ENCODE peak calls at places on chromosomes 11 and 22, in five cellular contexts. S is HAP-1; D is Peyer's patch; M is CD8-positive, alpha-beta T cell; C is A549. W is an unnamed sample. For H3K9me3, the result is how much of the 10 kb centered on the place peaks cover.

GRCh38 chr11:9719949-9720646 is 56.2 kb downstream of the SWAP70 start:
- DNase-seq in S (no peak), D (no peak), M (no peak), C (no peak), W (no peak)

GRCh38 chr11:101390539-101390938 is 193.3 kb downstream of the TRPC6 start:
- DNase-seq in S (no peak), D (no peak), M (no peak), C (peak), W (no peak)

GRCh38 chr22:45055936-45056335 is 46.1 kb upstream of the PHF21B start:
- DNase-seq in S (no peak), D (no peak), M (no peak), C (no peak), W (no peak)

GRCh38 chr22:42716221-42716620 is 4.4 kb downstream of the A4GALT start:
- DNase-seq in S (no peak), D (no peak), M (no peak), C (no peak), W (no peak)

GRCh38 chr22:37943471-37944198 is 9.8 kb downstream of the C22orf23 start:
- DNase-seq in S (peak), D (no peak), M (no peak), C (no peak), W (no peak)

GRCh38 chr11:59754494-59754858 is 700 bp upstream of the STX3 start:
- DNase-seq in S (peak), D (peak), M (no peak), C (peak), W (no peak)

GRCh38 chr11:128210148-128210940 is 377.0 kb downstream of the ETS1 start:
- DNase-seq in S (no peak), D (no peak), M (no peak), C (peak), W (no peak)

GRCh38 chr11:120127236-120127635 is 10.7 kb downstream of the TRIM29 start:
- DNase-seq in S (no peak), D (no peak), M (no peak), C (no peak), W (no peak)

GRCh38 chr11:117457835-117458234 is 130.2 kb downstream of the CEP164 start:
- DNase-seq in S (no peak), D (no peak), M (no peak), C (no peak), W (no peak)

GRCh38 chr11:57501951-57502350 is 13.6 kb downstream of the SLC43A1 start:
- DNase-seq in S (no peak), D (no peak), M (no peak), C (no peak), W (no peak)

GRCh38 chr11:133403900-133404299 is 128.4 kb downstream of the OPCML start:
- DNase-seq in S (peak), D (no peak), M (no peak), C (peak), W (no peak)

DNA sequence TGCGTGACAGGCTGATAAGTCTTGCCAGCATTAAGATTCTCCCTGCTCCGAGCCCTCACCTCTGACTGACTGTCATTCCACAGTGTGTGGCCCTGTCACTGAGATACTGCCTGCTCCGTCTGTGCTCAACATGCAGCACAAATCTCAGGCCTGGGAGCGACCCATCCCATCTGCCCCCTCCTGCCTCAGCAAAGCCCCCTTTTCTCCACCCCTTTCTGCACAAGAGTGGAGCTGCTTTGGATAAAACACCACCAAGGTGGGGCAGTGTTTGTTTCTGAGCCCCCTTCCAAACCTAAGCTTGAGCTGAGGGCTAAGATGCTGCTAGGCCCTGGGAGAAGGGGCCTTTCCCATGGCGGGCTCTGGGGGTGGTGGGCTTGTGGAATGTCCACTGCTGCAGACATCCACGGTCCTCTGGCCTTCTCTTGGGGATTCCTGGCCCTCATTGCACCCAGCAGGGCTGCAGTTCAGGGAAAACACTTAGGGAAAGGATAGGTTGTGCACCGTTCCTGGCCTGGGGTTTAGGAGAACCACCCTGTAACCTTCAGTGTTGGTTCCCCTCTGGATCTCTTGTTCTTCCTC is 594.1 kb downstream of the TBC1D22A start:
- DNase-seq in S (no peak), D (no peak), M (peak), C (no peak), W (no peak)
- H3K9me3 ChIP-seq in S (under half), D (under half), M (under half), C (under half), W (under half)

DNA sequence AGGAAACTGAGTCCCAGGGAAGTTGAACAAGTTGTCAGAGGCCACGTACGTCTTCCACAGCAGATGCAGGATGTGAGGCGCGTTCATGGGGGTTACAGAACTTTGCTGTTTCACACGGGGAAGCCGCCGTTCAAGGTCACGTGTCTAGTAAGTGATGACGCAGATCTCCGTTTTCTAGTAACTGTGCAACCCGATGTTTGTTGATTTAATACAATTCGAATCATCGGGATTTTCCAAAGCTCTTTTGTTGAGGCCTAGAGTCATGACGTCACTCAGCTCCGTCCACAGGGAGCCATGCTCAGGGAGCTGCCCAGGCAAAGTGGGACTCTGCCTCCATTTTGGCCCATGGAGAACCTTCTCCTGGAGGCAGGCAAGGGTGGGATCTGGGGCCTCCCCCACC is 1121.8 kb downstream of the TBC1D22A start:
- DNase-seq in S (no peak), D (no peak), M (no peak), C (peak), W (no peak)
- H3K9me3 ChIP-seq in S (under half), D (under half), M (under half), C (under half), W (under half)

DNA sequence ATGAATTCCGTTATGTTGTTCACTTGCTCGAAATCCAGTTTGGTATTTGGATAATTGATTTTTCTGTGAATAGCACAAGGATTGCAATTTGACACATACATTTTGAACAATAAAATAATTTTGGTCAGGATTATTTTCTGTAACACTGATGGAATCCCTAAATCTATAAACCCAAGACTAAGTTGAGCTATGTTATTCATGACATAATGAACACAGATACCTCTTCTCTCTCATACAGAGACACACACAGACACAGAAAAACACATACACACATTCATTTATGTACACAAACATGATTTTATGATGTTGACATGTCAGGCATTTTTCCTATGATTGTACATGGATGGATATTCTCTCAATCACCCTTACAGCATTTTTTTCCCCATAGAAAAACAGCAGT is at the start of gene OR4C5:
- DNase-seq in S (no peak), D (no peak), M (no peak), C (no peak), W (no peak)
- H3K9me3 ChIP-seq in S (under half), D (under half), M (under half), C (under half), W (under half)

DNA sequence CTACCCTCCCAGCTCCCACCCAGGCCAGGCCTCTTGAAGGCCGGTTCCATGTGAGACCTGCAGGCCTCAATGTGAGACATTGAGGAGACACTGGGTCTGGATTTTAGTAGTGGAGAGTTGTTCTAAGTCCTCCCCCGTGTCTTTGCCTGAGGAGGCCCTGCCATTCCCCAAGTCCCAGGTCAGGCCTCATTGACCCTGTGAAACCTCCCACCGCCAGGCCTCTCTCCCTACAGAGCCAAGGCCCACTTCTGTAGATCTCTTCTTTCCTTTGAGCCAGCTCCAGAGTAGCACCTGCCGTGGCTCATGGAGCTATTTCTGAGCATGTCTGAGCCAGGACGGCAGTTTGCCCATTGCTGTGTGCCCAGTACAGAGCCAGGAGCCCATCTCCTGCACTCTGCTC is 1419.6 kb downstream of the TBC1D22A start:
- DNase-seq in S (no peak), D (no peak), M (no peak), C (no peak), W (no peak)
- H3K9me3 ChIP-seq in S (under half), D (under half), M (under half), C (under half), W (under half)

GRCh38 chr11:2816941-2817421 is 68.6 kb downstream of the CDKN1C start:
- DNase-seq in S (no peak), D (no peak), M (no peak), C (no peak), W (no peak)
- H3K9me3 ChIP-seq in S (under half), D (under half), M (under half), C (under half), W (under half)

GRCh38 chr11:58730507-58731089 is 1.1 kb downstream of the GLYAT start:
- DNase-seq in S (no peak), D (no peak), M (no peak), C (no peak), W (no peak)
- H3K9me3 ChIP-seq in S (under half), D (under half), M (under half), C (under half), W (under half)

DNA sequence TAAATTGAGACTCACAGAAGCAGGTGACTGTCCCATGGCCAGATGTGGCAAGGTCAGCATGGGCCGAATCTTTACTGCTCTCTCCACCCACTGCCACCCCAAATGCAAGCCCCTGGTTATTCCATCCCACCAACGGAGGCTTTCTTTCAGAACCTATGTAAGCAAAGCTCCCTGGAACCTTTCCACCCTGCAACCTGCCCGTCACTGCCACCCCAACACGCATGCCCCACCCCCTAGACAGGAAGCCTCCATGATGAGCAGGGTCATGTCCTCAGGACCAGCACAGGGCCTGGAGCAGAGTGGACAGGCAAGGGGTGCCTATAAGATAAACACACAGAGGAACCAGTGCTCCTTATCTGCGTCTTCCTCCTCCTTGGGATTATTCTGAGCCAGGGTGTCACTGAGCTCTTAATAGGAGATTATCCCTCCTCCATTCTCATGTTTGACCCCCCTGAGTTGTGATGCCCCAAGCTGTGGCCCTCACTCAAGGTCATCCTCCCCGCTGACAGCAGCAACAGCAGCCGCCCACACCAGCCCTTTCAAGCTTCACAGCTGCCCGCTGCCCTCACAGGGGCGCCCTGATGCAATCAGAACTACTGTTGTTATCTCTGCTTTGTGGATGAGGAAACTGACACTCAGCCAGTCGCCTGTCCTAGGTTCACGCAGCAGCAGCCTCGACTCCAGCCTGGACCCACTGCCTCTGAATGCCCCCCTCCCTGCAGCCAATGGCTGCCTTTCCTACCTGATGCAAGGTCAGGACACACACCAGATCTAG is 647.2 kb downstream of the TBC1D22A start:
- DNase-seq in S (no peak), D (no peak), M (no peak), C (no peak), W (no peak)
- H3K9me3 ChIP-seq in S (under half), D (under half), M (under half), C (under half), W (under half)